ENCODE peak calls at places on chromosome 12, in seven cellular contexts. Q, U, O, D, S, K and T are unnamed samples.

GRCh38 chr12:19575307-19576243 is 136.3 kb downstream of the AEBP2 start:
- DNase-seq in D (no peak), S (no peak), U (no peak), K (no peak), O (no peak), Q (peak; percentile 56), T (no peak)

GRCh38 chr12:34289431-34290190 is 267.3 kb downstream of the ALG10 start:
- DNase-seq in S (no peak), D (no peak), K (no peak), U (no peak), Q (no peak), O (no peak), T (no peak)

GRCh38 chr12:121388421-121388981 is 11.4 kb upstream of the RNF34 start:
- DNase-seq in K (no peak), O (no peak), U (no peak), S (peak; percentile 6), D (no peak), Q (no peak), T (peak; percentile 4)

GRCh38 chr12:91958816-91959215 is 186.8 kb downstream of the BTG1 start:
- DNase-seq in K (no peak), O (no peak), S (no peak), U (no peak), Q (no peak), D (peak; percentile 56), T (peak; percentile 44)

GRCh38 chr12:56581418-56582145 is 48.5 kb downstream of the BAZ2A start:
- DNase-seq in O (no peak), Q (no peak), S (peak; percentile 73), U (no peak), K (no peak), D (peak; percentile 69), T (no peak)

GRCh38 chr12:123478762-123479161 is 20.8 kb downstream of the SNRNP35 start:
- DNase-seq in O (no peak), D (no peak), S (no peak), K (peak; percentile 74), Q (no peak), U (no peak), T (no peak)

GRCh38 chr12:89540586-89540985 is 14.7 kb upstream of the POC1B start:
- DNase-seq in O (no peak), S (no peak), D (no peak), Q (no peak), K (no peak), U (no peak), T (no peak)

GRCh38 chr12:71684081-71684480 is 1.8 kb upstream of the TMEM19 start:
- DNase-seq in D (peak; percentile 74), Q (no peak), U (no peak), K (no peak), O (no peak), S (peak; percentile 25), T (peak; percentile 37)

GRCh38 chr12:50520345-50520744 is 15.6 kb downstream of the DIP2B start:
- DNase-seq in Q (no peak), U (no peak), S (no peak), D (peak; percentile 30), O (no peak), K (no peak), T (no peak)

GRCh38 chr12:116878567-116879508 is 2.4 kb downstream of the HRK start:
- DNase-seq in Q (no peak), S (peak; percentile 12), O (no peak), K (no peak), D (no peak), U (no peak), T (peak; percentile 84)

GRCh38 chr12:56392331-56392730 is 29.7 kb upstream of the APOF start:
- DNase-seq in S (no peak), K (no peak), U (no peak), D (no peak), O (no peak), Q (no peak), T (no peak)

GRCh38 chr12:69066420-69067373 is 133.7 kb upstream of the CPM start:
- DNase-seq in D (no peak), Q (no peak), K (no peak), S (no peak), U (no peak), O (no peak), T (no peak)

GRCh38 chr12:91307957-91308705 is 125.5 kb upstream of the DCN start:
- DNase-seq in Q (no peak), O (no peak), K (no peak), D (no peak), S (no peak), U (no peak), T (no peak)

GRCh38 chr12:52672321-52672933 is 7.8 kb downstream of the KRT1 start:
- DNase-seq in O (no peak), S (no peak), K (no peak), U (no peak), Q (no peak), D (no peak), T (peak; percentile 90)

GRCh38 chr12:124093297-124093696 is 120.3 kb downstream of the ZNF664 start:
- DNase-seq in S (no peak), Q (no peak), U (no peak), K (no peak), D (no peak), O (no peak), T (no peak)

GRCh38 chr12:127280393-127281275 is 986.3 kb upstream of the TMEM132C start:
- DNase-seq in Q (no peak), K (no peak), D (peak; percentile 71), O (peak; percentile 3), U (peak; percentile 23), S (peak; percentile 74), T (no peak)

GRCh38 chr12:24814379-24815086 is 134.4 kb downstream of the BCAT1 start:
- DNase-seq in S (no peak), D (peak; percentile 33), O (no peak), Q (no peak), U (no peak), K (no peak), T (no peak)

GRCh38 chr12:76945867-76946266 is 67.0 kb upstream of the CSRP2 start:
- DNase-seq in K (no peak), Q (no peak), S (no peak), U (no peak), O (no peak), D (no peak), T (peak; percentile 18)

GRCh38 chr12:109835827-109836226 is 2.6 kb upstream of the TRPV4 start:
- DNase-seq in U (no peak), K (no peak), Q (no peak), S (no peak), D (no peak), O (no peak), T (no peak)

GRCh38 chr12:93200291-93200917 is 177.3 kb upstream of the NUDT4 start:
- DNase-seq in U (no peak), O (no peak), S (peak; percentile 10), D (no peak), K (no peak), Q (no peak), T (no peak)

GRCh38 chr12:32454075-32454474 is 54.7 kb downstream of the FGD4 start:
- DNase-seq in K (no peak), Q (no peak), S (no peak), O (peak; percentile 47), U (no peak), D (no peak), T (no peak)

GRCh38 chr12:57152408-57153038 is 5.1 kb upstream of the LRP1-AS start:
- DNase-seq in K (no peak), Q (no peak), D (no peak), S (no peak), U (no peak), O (no peak), T (no peak)

GRCh38 chr12:14111230-14111865 is 129.9 kb upstream of the GRIN2B start:
- DNase-seq in Q (peak; percentile 1), K (no peak), S (peak; percentile 8), O (peak; percentile 8), D (peak; percentile 33), U (no peak), T (no peak)

GRCh38 chr12:81330480-81330879 is 252.6 kb downstream of the ACSS3 start:
- DNase-seq in U (no peak), S (no peak), K (no peak), O (no peak), Q (no peak), D (no peak), T (no peak)

GRCh38 chr12:128787827-128788226 is 35.9 kb downstream of the SLC15A4 start:
- DNase-seq in S (no peak), Q (no peak), K (no peak), D (no peak), O (no peak), U (no peak), T (no peak)

GRCh38 chr12:113935459-113935858 is 30.7 kb downstream of the RBM19 start:
- DNase-seq in S (no peak), Q (no peak), U (no peak), K (no peak), O (no peak), D (no peak), T (no peak)

GRCh38 chr12:15629108-15629507 is 160.1 kb downstream of the EPS8 start:
- DNase-seq in K (peak; percentile 94), Q (no peak), S (no peak), O (peak; percentile 52), D (no peak), U (no peak), T (peak; percentile 46)

GRCh38 chr12:76311796-76312195 is 36.4 kb downstream of the BBS10 start:
- DNase-seq in D (no peak), K (no peak), Q (no peak), O (no peak), U (no peak), S (no peak), T (no peak)

GRCh38 chr12:119051474-119051873 is 70.1 kb downstream of the SRRM4 start:
- DNase-seq in O (no peak), U (no peak), K (no peak), S (no peak), Q (no peak), D (no peak), T (no peak)

GRCh38 chr12:49014547-49014946 is 4.0 kb downstream of the PRKAG1 start:
- DNase-seq in Q (no peak), K (no peak), O (no peak), U (no peak), S (no peak), D (no peak), T (peak; percentile 17)

GRCh38 chr12:103028881-103029280 is 71.4 kb downstream of the ASCL1 start:
- DNase-seq in O (no peak), K (no peak), D (no peak), U (no peak), Q (no peak), S (no peak), T (no peak)

GRCh38 chr12:50825372-50825838 is 17.3 kb upstream of the TMPRSS12 start:
- DNase-seq in O (peak; percentile 25), D (peak; percentile 71), K (no peak), S (no peak), Q (peak; percentile 24), U (no peak), T (peak; percentile 89)

GRCh38 chr12:49049566-49050224 is 10.9 kb downstream of the KMT2D start:
- DNase-seq in S (no peak), U (no peak), O (peak; percentile 60), D (no peak), Q (no peak), K (no peak), T (no peak)

GRCh38 chr12:25985296-25985992 is 27.0 kb downstream of the RASSF8 start:
- DNase-seq in D (no peak), O (no peak), K (no peak), U (no peak), Q (no peak), S (no peak), T (no peak)

GRCh38 chr12:20602671-20603402 is 92.3 kb upstream of the SLCO1C1 start:
- DNase-seq in D (no peak), S (no peak), Q (no peak), O (peak; percentile 18), K (no peak), U (no peak), T (no peak)

GRCh38 chr12:14701808-14702568 is 5.6 kb upstream of the GUCY2C start:
- DNase-seq in U (no peak), O (no peak), D (no peak), S (no peak), Q (no peak), K (no peak), T (no peak)

GRCh38 chr12:30996255-30996654 is 69.7 kb downstream of the TSPAN11 start:
- DNase-seq in D (no peak), K (no peak), O (no peak), Q (no peak), S (no peak), U (no peak), T (peak; percentile 65)

GRCh38 chr12:124675881-124676688 is 108.7 kb upstream of the NCOR2 start:
- DNase-seq in O (no peak), S (no peak), K (no peak), U (no peak), D (no peak), Q (no peak), T (peak; percentile 89)